ENCODE peak calls at places on chromosome 16, in six cellular contexts. M is endothelial cell; S is skeletal muscle cell; U is mesenchymal stem cell; C is effector CD8-positive, alpha-beta T cell; T is NCI-H510A. Q is an unnamed sample.
A peak's percentile ranks its signal among the peaks of the same experiment; 100 is the strongest.

GRCh38 chr16:8795096-8795495 is 2.3 kb downstream of the TMEM186 start:
- DNase-seq in M (no peak), S (no peak), U (no peak), C (no peak), T (peak; percentile 18), Q (no peak)

GRCh38 chr16:55711959-55712876 is 56.4 kb downstream of the SLC6A2 start:
- DNase-seq in M (peak; percentile 75), S (peak; percentile 4), U (peak; percentile 43), C (no peak), T (no peak), Q (no peak)

GRCh38 chr16:67431077-67431804 is at the start of gene HSD11B2:
- DNase-seq in M (peak; percentile 54), S (no peak), U (peak; percentile 54), C (no peak), T (peak; percentile 70), Q (peak; percentile 74)

GRCh38 chr16:27628216-27628945 is 78.4 kb downstream of the KATNIP start:
- DNase-seq in M (no peak), S (no peak), U (peak; percentile 14), C (no peak), T (no peak), Q (peak; percentile 63)

GRCh38 chr16:1338119-1338730 is 4.8 kb downstream of the BAIAP3 start:
- DNase-seq in M (peak; percentile 64), S (no peak), U (no peak), C (peak; percentile 12), T (no peak), Q (peak; percentile 70)

GRCh38 chr16:19936431-19936830 is 51.8 kb upstream of the GPRC5B start:
- DNase-seq in M (no peak), S (no peak), U (no peak), C (no peak), T (no peak), Q (no peak)

GRCh38 chr16:14377326-14377725 is 252.7 kb downstream of the PARN start:
- DNase-seq in M (no peak), S (no peak), U (no peak), C (no peak), T (no peak), Q (no peak)

GRCh38 chr16:27226476-27226875 is 23.1 kb downstream of the KDM8 start:
- DNase-seq in M (no peak), S (no peak), U (no peak), C (no peak), T (peak; percentile 68), Q (peak; percentile 82)

GRCh38 chr16:8849411-8850011 is 19.3 kb downstream of the CARHSP1 start:
- DNase-seq in M (no peak), S (peak; percentile 40), U (peak; percentile 88), C (no peak), T (no peak), Q (no peak)

GRCh38 chr16:57113042-57113453 is 20.7 kb downstream of the CPNE2 start:
- DNase-seq in M (no peak), S (no peak), U (peak; percentile 54), C (no peak), T (no peak), Q (no peak)

GRCh38 chr16:3665508-3665907 is 11.0 kb downstream of the DNASE1 start:
- DNase-seq in M (no peak), S (no peak), U (no peak), C (peak; percentile 5), T (no peak), Q (peak; percentile 17)

GRCh38 chr16:2952679-2953078 is 11.4 kb upstream of the KREMEN2 start:
- DNase-seq in M (no peak), S (no peak), U (no peak), C (no peak), T (no peak), Q (peak; percentile 52)

GRCh38 chr16:17470871-17471744 is at the start of gene XYLT1:
- DNase-seq in M (peak; percentile 45), S (peak; percentile 95), U (no peak), C (peak; percentile 28), T (peak; percentile 54), Q (peak; percentile 71)

GRCh38 chr16:51490866-51491265 is 339.8 kb upstream of the SALL1 start:
- DNase-seq in M (no peak), S (no peak), U (peak; percentile 5), C (no peak), T (no peak), Q (no peak)

GRCh38 chr16:48381201-48381600 is 4.0 kb downstream of the SIAH1 start:
- DNase-seq in M (no peak), S (no peak), U (peak; percentile 27), C (no peak), T (no peak), Q (no peak)

GRCh38 chr16:555528-556478 is 4.4 kb upstream of the PRR35 start:
- DNase-seq in M (no peak), S (no peak), U (no peak), C (no peak), T (no peak), Q (no peak)

GRCh38 chr16:80231888-80232287 is 308.9 kb upstream of the DYNLRB2 start:
- DNase-seq in M (no peak), S (peak; percentile 55), U (peak; percentile 46), C (no peak), T (no peak), Q (no peak)

GRCh38 chr16:21950782-21951521 is 2.2 kb upstream of the UQCRC2 start:
- DNase-seq in M (no peak), S (no peak), U (peak; percentile 56), C (no peak), T (no peak), Q (no peak)

GRCh38 chr16:83946781-83947566 is 6.1 kb upstream of the OSGIN1 start:
- DNase-seq in M (no peak), S (no peak), U (no peak), C (no peak), T (no peak), Q (no peak)

GRCh38 chr16:3020604-3021448 is 658 bp downstream of the TNFRSF12A start:
- DNase-seq in M (no peak), S (peak; percentile 49), U (peak; percentile 90), C (peak; percentile 47), T (no peak), Q (peak; percentile 62)

GRCh38 chr16:30570621-30571443 is 682 bp downstream of the ZNF688 start:
- DNase-seq in M (peak; percentile 49), S (no peak), U (peak; percentile 65), C (no peak), T (no peak), Q (peak; percentile 63)

GRCh38 chr16:3819741-3820724 is 60.5 kb downstream of the CREBBP start:
- DNase-seq in M (no peak), S (peak; percentile 89), U (peak; percentile 83), C (no peak), T (peak; percentile 70), Q (no peak)

GRCh38 chr16:26645629-26646028 is 421.1 kb upstream of the C16orf82 start:
- DNase-seq in M (peak; percentile 58), S (no peak), U (no peak), C (no peak), T (no peak), Q (peak; percentile 10)

GRCh38 chr16:2983706-2984136 is 3.5 kb upstream of the PKMYT1 start:
- DNase-seq in M (peak; percentile 95), S (no peak), U (peak; percentile 71), C (peak; percentile 54), T (no peak), Q (peak; percentile 86)

GRCh38 chr16:67964477-67965131 is 3.8 kb downstream of the SLC12A4 start:
- DNase-seq in M (no peak), S (no peak), U (no peak), C (no peak), T (no peak), Q (no peak)

GRCh38 chr16:70252355-70252988 is 732 bp upstream of the EXOSC6 start:
- DNase-seq in M (peak; percentile 58), S (no peak), U (peak; percentile 22), C (no peak), T (no peak), Q (no peak)

GRCh38 chr16:1038932-1039331 is 33.6 kb upstream of the SSTR5 start:
- DNase-seq in M (no peak), S (no peak), U (no peak), C (no peak), T (no peak), Q (no peak)

GRCh38 chr16:65124596-65124995 is 2.7 kb upstream of the CDH11 start:
- DNase-seq in M (no peak), S (no peak), U (peak; percentile 32), C (no peak), T (no peak), Q (no peak)

GRCh38 chr16:2339521-2340484 is 725 bp downstream of the ABCA3 start:
- DNase-seq in M (peak; percentile 42), S (no peak), U (peak; percentile 24), C (no peak), T (peak; percentile 20), Q (peak; percentile 75)

GRCh38 chr16:82735696-82736095 is 108.9 kb downstream of the CDH13 start:
- DNase-seq in M (no peak), S (no peak), U (peak; percentile 85), C (no peak), T (no peak), Q (no peak)

GRCh38 chr16:88331989-88332920 is 50.5 kb upstream of the ZNF469 start:
- DNase-seq in M (no peak), S (peak; percentile 99), U (peak; percentile 100), C (no peak), T (no peak), Q (no peak)